ENCODE peak calls at places on chromosomes 4 and X, in seven cellular contexts. R is choroid plexus epithelial cell, N is chondrocyte, K is DND-41, J is neural progenitor cell, U is mesothelial cell of epicardium, H is body of pancreas. P is an unnamed sample.

GRCh38 chr4:97496298-97496873 is 646.9 kb downstream of the STPG2 start:
- DNase-seq in K (no peak), N (no peak), J (peak), U (no peak), R (peak), H (no peak), P (peak)

GRCh38 chr4:119646347-119647071 is 17.9 kb upstream of the PDE5A start:
- DNase-seq in R (no peak), U (no peak), N (no peak), H (peak), K (no peak), J (no peak), P (no peak)

GRCh38 chrX:111168314-111168713 is 72.3 kb downstream of the PAK3 start:
- DNase-seq in R (peak), U (no peak), N (no peak), H (no peak), K (no peak), J (peak), P (peak)

GRCh38 chrX:39983715-39984114 is 114.0 kb downstream of the BCOR start:
- DNase-seq in J (no peak), U (no peak), H (no peak), N (no peak), K (no peak), R (peak), P (peak)

GRCh38 chr4:116829187-116829586 is 256.2 kb downstream of the TRAM1L1 start:
- DNase-seq in R (no peak), J (no peak), N (no peak), H (no peak), U (no peak), K (no peak), P (no peak)

GRCh38 chr4:187663076-187663475 is 332.5 kb upstream of the ZFP42 start:
- DNase-seq in K (no peak), N (no peak), R (peak), U (no peak), H (no peak), J (no peak), P (no peak)

GRCh38 chrX:69741706-69742105 is 125.8 kb downstream of the EDA start:
- DNase-seq in N (no peak), J (no peak), U (no peak), R (no peak), K (no peak), H (no peak), P (no peak)

GRCh38 chr4:42671431-42672194 is 14.7 kb upstream of the ATP8A1 start:
- DNase-seq in J (no peak), N (no peak), U (no peak), H (no peak), R (no peak), K (peak), P (no peak)

GRCh38 chrX:13248867-13249521 is 70.9 kb downstream of the ATXN3L start:
- DNase-seq in N (no peak), J (no peak), H (no peak), K (no peak), U (no peak), R (no peak), P (no peak)

GRCh38 chrX:131322646-131323045 is 33.5 kb upstream of the IGSF1 start:
- DNase-seq in K (no peak), N (no peak), R (no peak), H (no peak), J (no peak), U (no peak), P (no peak)

GRCh38 chrX:48786341-48786800 is at the start of gene GATA1:
- DNase-seq in R (no peak), N (no peak), J (no peak), U (no peak), H (no peak), K (no peak), P (no peak)

GRCh38 chr4:168593399-168593798 is 96.5 kb downstream of the PALLD start:
- DNase-seq in N (no peak), J (no peak), H (no peak), K (no peak), U (no peak), R (peak), P (peak)

GRCh38 chr4:11424000-11424399 is 4.7 kb downstream of the HS3ST1 start:
- DNase-seq in R (peak), K (peak), H (no peak), U (no peak), N (no peak), J (peak), P (peak)

GRCh38 chrX:136619889-136620505 is 28.0 kb upstream of the CD40LG start:
- DNase-seq in H (no peak), U (no peak), K (no peak), J (no peak), R (no peak), N (no peak), P (no peak)

GRCh38 chr4:29540439-29541102 is 1179.6 kb upstream of the PCDH7 start:
- DNase-seq in R (no peak), K (no peak), N (no peak), H (no peak), J (no peak), U (no peak), P (peak)

GRCh38 chrX:10011991-10012390 is 44.8 kb downstream of the CLDN34 start:
- DNase-seq in J (peak), N (no peak), H (no peak), U (no peak), R (no peak), K (no peak), P (no peak)

GRCh38 chr4:157655101-157655818 is 434.7 kb downstream of the GRIA2 start:
- DNase-seq in R (no peak), J (no peak), U (no peak), N (no peak), H (no peak), K (no peak), P (no peak)

GRCh38 chr4:169484485-169484884 is 127.9 kb downstream of the NEK1 start:
- DNase-seq in K (no peak), N (no peak), H (no peak), J (no peak), U (no peak), R (peak), P (no peak)

GRCh38 chr4:182808673-182809416 is 108.3 kb downstream of the DCTD start:
- DNase-seq in H (no peak), J (no peak), K (peak), N (no peak), R (peak), U (no peak), P (peak)

GRCh38 chrX:100819534-100819836 is 706 bp upstream of the CSTF2 start:
- DNase-seq in N (no peak), U (no peak), R (no peak), K (no peak), J (no peak), H (no peak), P (no peak)

GRCh38 chr4:148857973-148858534 is 415.8 kb upstream of the NR3C2 start:
- DNase-seq in R (no peak), N (no peak), K (no peak), J (no peak), U (no peak), H (no peak), P (no peak)

GRCh38 chr4:128031756-128032384 is 29.2 kb upstream of the LARP1B start:
- DNase-seq in K (no peak), N (no peak), U (no peak), H (no peak), J (no peak), R (peak), P (no peak)

GRCh38 chr4:147839200-147839599 is 107.3 kb downstream of the ARHGAP10 start:
- DNase-seq in K (no peak), J (no peak), N (no peak), H (no peak), U (no peak), R (no peak), P (no peak)

GRCh38 chr4:5809216-5809776 is 83.6 kb downstream of the CRMP1 start:
- DNase-seq in N (no peak), K (no peak), J (no peak), U (no peak), R (no peak), H (no peak), P (no peak)

GRCh38 chrX:118188977-118189376 is 72.4 kb upstream of the KLHL13 start:
- DNase-seq in R (no peak), N (no peak), H (no peak), J (no peak), K (no peak), U (no peak), P (no peak)

GRCh38 chrX:118189628-118190027 is 73.0 kb upstream of the KLHL13 start:
- DNase-seq in U (no peak), N (no peak), J (no peak), H (peak), K (no peak), R (no peak), P (no peak)
- TF ChIP-seq CTCF in U (no peak), N (no peak), J (no peak), H (no peak), K (no peak), R (no peak), P (no peak)

GRCh38 chr4:139582044-139582443 is 26.0 kb upstream of the SETD7 start:
- DNase-seq in U (no peak), N (no peak), K (no peak), J (no peak), R (peak), H (no peak), P (peak)
- TF ChIP-seq CTCF in U (no peak), N (peak), K (peak), J (no peak), R (peak), H (no peak), P (no peak)

GRCh38 chr4:52665592-52665991 is 6.5 kb upstream of the USP46 start:
- DNase-seq in K (no peak), H (no peak), N (no peak), U (no peak), J (no peak), R (peak), P (peak)
- TF ChIP-seq CTCF in K (peak), H (peak), N (peak), U (no peak), J (no peak), R (peak), P (peak)

GRCh38 chrX:87697409-87697808 is 179.8 kb downstream of the KLHL4 start:
- DNase-seq in U (no peak), R (no peak), N (no peak), H (no peak), K (no peak), J (no peak), P (no peak)
- TF ChIP-seq CTCF in U (no peak), R (no peak), N (peak), H (no peak), K (no peak), J (no peak), P (peak)

DNA sequence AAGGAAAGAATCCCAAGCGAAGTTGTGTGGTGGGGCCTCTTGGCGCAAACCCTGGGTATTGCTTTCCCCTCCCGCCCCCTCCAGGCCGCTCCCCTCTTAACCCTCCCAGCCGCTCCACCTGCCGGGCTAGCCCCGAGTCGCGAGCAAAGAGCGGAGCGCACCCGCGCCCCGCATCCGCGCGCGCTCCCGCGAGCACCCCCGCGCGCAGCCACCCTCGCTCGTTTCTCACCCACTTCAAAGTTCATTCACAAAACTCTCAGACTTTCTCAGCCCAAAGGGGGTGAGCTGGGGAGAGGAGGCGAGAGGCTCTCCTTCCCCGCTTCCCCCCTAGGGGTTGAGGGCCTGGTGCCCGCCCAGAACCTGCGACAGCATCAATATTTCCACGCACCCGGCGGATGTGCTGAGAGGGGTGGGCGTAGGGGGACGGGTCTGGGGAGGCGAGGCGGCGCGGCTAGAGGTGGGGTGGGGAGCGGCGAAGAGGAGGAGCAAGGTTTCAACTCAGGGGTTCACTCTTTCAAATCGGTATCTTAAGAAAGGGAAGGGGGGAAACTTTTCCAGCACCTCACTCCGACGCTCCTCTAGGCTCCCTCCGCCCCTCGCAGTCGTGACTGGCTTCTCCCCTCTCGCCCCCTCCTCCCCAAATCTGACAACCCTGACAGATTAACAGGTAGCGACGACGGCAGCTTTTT is 1.8 kb downstream of the MAML3 start:
- DNase-seq in J (peak), N (no peak), H (peak), U (peak), K (peak), R (no peak), P (no peak)
- TF ChIP-seq CTCF in J (peak), N (no peak), H (peak), U (peak), K (peak), R (peak), P (peak)

GRCh38 chrX:17361620-17362019 is 13.4 kb upstream of the NHS start:
- DNase-seq in J (peak), R (peak), H (peak), U (no peak), K (peak), N (no peak), P (no peak)
- TF ChIP-seq CTCF in J (peak), R (peak), H (peak), U (peak), K (peak), N (peak), P (peak)

DNA sequence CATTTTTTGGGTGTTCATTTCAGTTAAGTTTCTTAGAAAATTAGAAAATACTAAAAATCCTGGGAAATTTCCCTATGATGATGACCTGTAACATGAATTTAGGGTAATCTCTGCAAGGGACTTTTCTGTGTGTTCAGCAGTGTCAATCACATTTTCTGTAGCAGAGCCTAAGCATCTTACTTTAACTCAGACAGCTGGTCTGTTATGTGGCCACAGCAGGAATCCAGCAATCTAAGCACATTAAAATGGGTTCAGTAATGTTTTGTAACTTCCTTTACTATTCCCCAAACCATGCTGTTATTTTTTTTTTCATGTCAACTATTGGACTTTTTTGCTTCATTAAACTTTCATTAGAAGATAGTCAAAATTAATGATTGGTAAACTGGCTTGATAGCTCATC is 168.2 kb upstream of the PACRGL start:
- DNase-seq in U (no peak), K (no peak), R (peak), N (no peak), H (no peak), J (no peak), P (no peak)
- TF ChIP-seq CTCF in U (no peak), K (no peak), R (no peak), N (no peak), H (no peak), J (no peak), P (no peak)

DNA sequence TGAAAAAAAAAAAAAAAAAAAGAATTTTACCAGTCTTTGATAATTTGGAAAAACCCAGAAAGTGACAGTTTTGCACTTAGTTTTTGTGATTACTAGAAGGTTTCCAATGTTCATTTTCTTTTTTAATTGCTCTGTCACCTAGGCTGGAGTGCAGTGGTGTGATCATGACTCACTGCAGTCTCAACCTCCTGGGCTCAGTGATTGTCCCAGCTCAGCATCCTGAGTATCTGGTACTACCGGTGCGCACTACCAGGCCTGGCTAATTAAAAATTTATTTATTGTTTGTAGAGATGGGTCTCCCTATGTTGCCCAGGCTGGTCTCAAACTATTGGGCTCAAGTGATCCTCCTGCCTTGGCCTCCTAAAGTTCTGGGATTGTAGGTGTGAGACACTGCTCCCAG is 3.3 kb downstream of the NUDT9 start:
- DNase-seq in K (no peak), H (no peak), R (no peak), U (no peak), N (no peak), J (no peak), P (no peak)
- TF ChIP-seq CTCF in K (no peak), H (no peak), R (no peak), U (no peak), N (no peak), J (no peak), P (no peak)